ENCODE peak calls at places on chromosome 15, in four cellular contexts. O is K562, K is HepG2, B is H1. P is an unnamed sample.

GRCh38 chr15:58517682-58518525 is 86.1 kb downstream of the LIPC start:
- DNase-seq in O (no peak), K (no peak), B (no peak), P (no peak)

GRCh38 chr15:83477791-83478537 is 30.8 kb downstream of the SH3GL3 start:
- DNase-seq in O (no peak), K (no peak), B (no peak), P (no peak)

GRCh38 chr15:72491768-72492167 is 17.6 kb downstream of the ARIH1 start:
- DNase-seq in O (no peak), K (no peak), B (no peak), P (peak; percentile 46)

GRCh38 chr15:73374599-73374998 is 5.8 kb upstream of the HCN4 start:
- DNase-seq in O (no peak), K (no peak), B (no peak), P (no peak)

GRCh38 chr15:52749250-52749649 is 40.9 kb downstream of the ONECUT1 start:
- DNase-seq in O (no peak), K (no peak), B (peak; percentile 26), P (no peak)

GRCh38 chr15:77039217-77039533 is 31.7 kb downstream of the TSPAN3 start:
- DNase-seq in O (no peak), K (no peak), B (no peak), P (no peak)

GRCh38 chr15:67010898-67011619 is 54.3 kb upstream of the SMAD3 start:
- DNase-seq in O (peak; percentile 41), K (no peak), B (peak; percentile 49), P (no peak)

GRCh38 chr15:96339662-96340347 is 9.3 kb downstream of the NR2F2 start:
- DNase-seq in O (no peak), K (no peak), B (no peak), P (no peak)

GRCh38 chr15:89196994-89197393 is 24.4 kb downstream of the RLBP1 start:
- DNase-seq in O (no peak), K (peak; percentile 15), B (no peak), P (no peak)

GRCh38 chr15:49734831-49735508 is 114.1 kb downstream of the DTWD1 start:
- DNase-seq in O (no peak), K (no peak), B (no peak), P (no peak)

GRCh38 chr15:38389924-38390542 is 63.9 kb upstream of the FAM98B start:
- DNase-seq in O (peak; percentile 57), K (peak; percentile 58), B (peak; percentile 89), P (peak; percentile 50)

GRCh38 chr15:59583088-59583487 is 28.5 kb upstream of the GCNT3 start:
- DNase-seq in O (no peak), K (no peak), B (no peak), P (no peak)

GRCh38 chr15:54808321-54808720 is 388.4 kb downstream of the RSL24D1 start:
- DNase-seq in O (no peak), K (no peak), B (no peak), P (no peak)

GRCh38 chr15:54803987-54804386 is 392.8 kb downstream of the RSL24D1 start:
- DNase-seq in O (no peak), K (no peak), B (no peak), P (no peak)

DNA sequence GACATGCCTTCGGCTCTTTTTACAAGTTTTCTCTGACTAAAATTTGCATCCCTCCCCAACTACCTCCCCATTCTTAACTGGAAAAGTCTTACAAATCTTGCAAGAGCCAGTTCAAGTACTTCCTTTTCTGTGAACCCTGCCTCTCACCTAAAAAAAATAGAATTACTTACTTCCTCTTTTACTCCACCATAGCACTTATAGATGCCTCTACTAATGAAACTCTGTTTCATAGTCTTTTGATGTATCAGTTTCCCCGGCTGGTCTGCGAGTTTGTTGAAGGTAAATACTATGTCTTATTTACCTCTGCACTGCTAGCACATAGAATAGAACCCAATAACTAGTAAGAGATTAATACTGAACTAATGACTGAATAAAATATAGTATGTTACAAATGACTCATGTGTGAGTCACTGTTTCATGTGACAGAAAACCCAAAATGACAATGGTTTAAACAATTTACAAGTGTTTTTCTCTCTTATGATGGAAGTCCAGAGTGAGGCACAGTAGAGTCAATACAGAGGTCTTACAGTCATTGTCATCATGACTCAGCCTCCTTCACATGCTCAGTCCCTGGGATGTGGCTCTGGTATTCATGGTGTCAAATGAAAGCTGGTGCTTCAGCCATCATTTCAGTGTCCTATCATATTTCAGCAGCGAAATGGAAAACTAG is 393.5 kb downstream of the RSL24D1 start:
- DNase-seq in O (no peak), K (no peak), B (no peak), P (peak; percentile 0)
- TF ChIP-seq PHF8 in O (no peak), K (no peak), B (no peak), P (no peak)

GRCh38 chr15:90222538-90222937 is 11.2 kb downstream of the CIB1 start:
- DNase-seq in O (no peak), K (no peak), B (no peak), P (no peak)
- TF ChIP-seq PHF8 in O (no peak), K (no peak), B (no peak), P (no peak)

DNA sequence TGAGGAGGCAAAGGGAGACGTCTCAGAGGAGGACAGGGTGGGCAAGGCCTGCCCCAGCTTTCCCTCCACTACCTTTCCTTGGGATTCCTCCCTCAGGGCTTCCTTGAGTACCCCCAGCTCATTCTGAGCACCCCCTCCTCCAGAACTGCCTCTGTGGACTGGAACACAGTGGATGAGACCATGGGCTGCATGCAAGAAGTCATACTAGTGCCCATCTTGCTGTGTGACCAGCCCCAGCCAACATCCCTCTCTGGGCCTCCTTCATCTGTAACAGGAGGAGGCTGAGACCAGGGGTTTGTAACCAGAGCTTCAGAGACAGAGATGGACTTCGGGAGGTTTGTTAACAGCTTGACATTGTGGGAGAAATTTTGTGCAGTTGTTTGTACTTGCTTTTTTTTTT is 25.6 kb downstream of the FEM1B start:
- DNase-seq in O (no peak), K (no peak), B (no peak), P (no peak)
- TF ChIP-seq PHF8 in O (no peak), K (no peak), B (no peak), P (no peak)

GRCh38 chr15:35743320-35743719 is 197.4 kb upstream of the DPH6 start:
- DNase-seq in O (no peak), K (no peak), B (no peak), P (no peak)

GRCh38 chr15:35738370-35738769 is 192.4 kb upstream of the DPH6 start:
- DNase-seq in O (no peak), K (no peak), B (no peak), P (no peak)

GRCh38 chr15:35741395-35741794 is 195.4 kb upstream of the DPH6 start:
- DNase-seq in O (no peak), K (no peak), B (no peak), P (no peak)

GRCh38 chr15:35741881-35742280 is 195.9 kb upstream of the DPH6 start:
- DNase-seq in O (no peak), K (no peak), B (no peak), P (no peak)

DNA sequence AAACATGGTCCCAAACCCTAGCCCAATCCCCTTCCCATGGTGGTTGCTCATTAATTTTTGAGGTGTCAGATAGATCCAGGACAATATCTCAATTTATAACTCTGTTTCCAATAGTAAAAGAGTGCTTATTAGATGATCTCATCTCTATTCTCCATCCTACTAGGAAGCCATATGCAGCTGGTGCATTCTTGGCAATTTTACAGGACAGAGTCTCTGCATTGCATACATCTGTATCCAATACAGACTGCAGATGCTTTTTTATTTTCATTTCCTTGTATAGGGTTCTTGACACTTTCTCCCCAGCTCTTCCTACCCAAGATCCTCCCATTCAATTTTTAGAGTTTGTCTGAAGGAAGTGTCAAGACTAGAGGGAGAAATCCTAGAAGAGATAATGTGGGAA is 194.8 kb upstream of the DPH6 start:
- DNase-seq in O (no peak), K (no peak), B (no peak), P (no peak)
- TF ChIP-seq PHF8 in O (no peak), K (no peak), B (no peak), P (no peak)

GRCh38 chr15:71082803-71083202 is 32.5 kb upstream of the THSD4 start:
- DNase-seq in O (no peak), K (no peak), B (no peak), P (no peak)

GRCh38 chr15:71080166-71080565 is 35.1 kb upstream of the THSD4 start:
- DNase-seq in O (no peak), K (no peak), B (no peak), P (no peak)

GRCh38 chr15:71078506-71079207 is 36.6 kb upstream of the THSD4 start:
- DNase-seq in O (no peak), K (no peak), B (no peak), P (no peak)

GRCh38 chr15:71080705-71081104 is 34.6 kb upstream of the THSD4 start:
- DNase-seq in O (no peak), K (no peak), B (no peak), P (peak; percentile 23)

GRCh38 chr15:71079208-71080044 is 35.8 kb upstream of the THSD4 start:
- DNase-seq in O (no peak), K (no peak), B (no peak), P (peak; percentile 49)
- TF ChIP-seq PHF8 in O (no peak), K (no peak), B (no peak), P (no peak)

GRCh38 chr15:62390793-62391543 is 225.9 kb upstream of the C2CD4B start:
- DNase-seq in O (peak; percentile 27), K (peak; percentile 32), B (peak; percentile 79), P (peak; percentile 52)

GRCh38 chr15:62392411-62392810 is 227.3 kb upstream of the C2CD4B start:
- DNase-seq in O (no peak), K (peak; percentile 75), B (no peak), P (no peak)

GRCh38 chr15:62393196-62393595 is 228.1 kb upstream of the C2CD4B start:
- DNase-seq in O (no peak), K (no peak), B (no peak), P (no peak)

GRCh38 chr15:62389887-62390792 is 225.1 kb upstream of the C2CD4B start:
- DNase-seq in O (peak; percentile 88), K (peak; percentile 52), B (peak; percentile 84), P (peak; percentile 82)

DNA sequence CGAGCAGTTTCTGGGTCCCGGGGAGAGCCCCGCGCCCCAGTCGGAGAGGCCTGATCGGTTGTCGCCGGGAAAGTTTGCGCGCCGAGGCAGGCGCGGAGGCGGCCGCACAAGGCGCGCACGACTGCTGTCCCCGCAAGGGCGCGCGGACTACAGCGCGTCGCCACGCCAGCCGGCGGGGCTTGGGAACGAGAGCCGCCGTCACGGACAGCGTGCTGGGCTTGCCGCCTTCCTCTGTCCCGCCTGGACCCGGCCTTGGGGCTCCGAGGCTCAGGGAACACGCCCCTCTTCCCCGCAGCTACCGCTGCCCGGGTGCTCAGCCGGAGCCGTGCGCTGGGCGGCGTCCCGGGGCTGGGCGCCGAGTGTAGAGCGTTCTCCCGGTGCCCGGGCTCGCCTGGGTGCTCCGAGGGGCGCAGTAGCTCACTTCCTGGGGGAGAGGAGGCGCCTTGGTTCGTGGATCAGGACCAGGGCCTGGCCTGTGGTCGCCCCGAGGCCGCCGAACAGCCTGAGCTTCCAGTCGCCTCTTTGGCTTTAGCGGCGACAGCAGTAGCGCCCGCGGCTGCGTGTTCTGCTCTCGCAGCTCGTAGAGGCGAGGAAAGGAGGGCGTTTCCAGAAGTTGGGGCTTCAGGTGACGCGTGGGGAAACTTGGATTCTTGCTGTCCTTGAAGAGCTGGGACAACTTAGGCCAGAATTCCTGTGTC is 226.6 kb upstream of the C2CD4B start:
- DNase-seq in O (peak; percentile 35), K (peak; percentile 29), B (peak; percentile 73), P (peak; percentile 55)
- TF ChIP-seq PHF8 in O (no peak), K (peak; percentile 70), B (peak; percentile 8), P (no peak)

DNA sequence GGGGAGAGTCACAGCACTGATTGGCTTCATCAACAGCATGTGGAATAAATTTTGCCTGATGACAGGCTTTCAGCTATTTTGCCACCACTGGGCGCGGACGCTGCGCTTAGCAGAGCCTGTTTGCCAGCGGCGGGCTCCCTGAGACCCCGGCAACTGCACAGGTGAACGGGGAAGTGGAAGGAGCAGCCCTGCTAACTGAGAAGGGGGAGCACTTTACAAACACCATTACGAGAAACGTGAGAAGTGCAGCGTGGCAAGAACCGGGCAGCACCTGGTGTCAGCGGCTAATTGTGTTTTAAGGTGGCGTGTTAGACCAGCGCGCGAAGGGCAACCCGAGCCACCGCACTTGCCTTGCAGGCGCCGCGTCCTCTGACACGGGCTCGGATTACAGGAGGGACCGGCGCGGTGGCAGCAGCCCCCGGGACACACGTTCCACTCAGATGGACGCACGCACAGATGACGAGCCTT is 307.8 kb upstream of the ARRDC4 start:
- DNase-seq in O (no peak), K (no peak), B (peak; percentile 64), P (no peak)
- TF ChIP-seq PHF8 in O (no peak), K (no peak), B (no peak), P (no peak)

P was measured in A549.